ENCODE peak calls at places on chromosome 5, in eight cellular contexts. S, D, L, Z, G, T, J and V are unnamed samples.
A peak's percentile ranks its signal among the peaks of the same experiment; 100 is the strongest.

GRCh38 chr5:172690258-172691075 is 49.4 kb downstream of the NEURL1B start:
- DNase-seq in S (no peak), D (no peak), L (no peak), Z (no peak), G (no peak), T (no peak), J (no peak), V (no peak)

GRCh38 chr5:56833325-56833724 is 18.0 kb downstream of the MAP3K1 start:
- DNase-seq in S (no peak), D (no peak), L (no peak), Z (no peak), G (no peak), T (no peak), J (no peak), V (no peak)

GRCh38 chr5:113487779-113488644 is at the start of gene MCC:
- DNase-seq in S (peak; percentile 48), D (peak; percentile 73), L (peak; percentile 86), Z (peak; percentile 83), G (peak; percentile 50), T (peak; percentile 81), J (peak; percentile 89), V (peak; percentile 86)

GRCh38 chr5:96699186-96699820 is 37.1 kb downstream of the CAST start:
- DNase-seq in S (no peak), D (no peak), L (peak; percentile 34), Z (peak; percentile 51), G (no peak), T (no peak), J (peak; percentile 34), V (no peak)

GRCh38 chr5:172450861-172451695 is 3.2 kb downstream of the SH3PXD2B start:
- DNase-seq in S (no peak), D (no peak), L (peak; percentile 70), Z (peak; percentile 61), G (no peak), T (no peak), J (peak; percentile 30), V (no peak)

GRCh38 chr5:179325296-179326031 is 19.8 kb downstream of the ADAMTS2 start:
- DNase-seq in S (peak; percentile 37), D (peak; percentile 45), L (no peak), Z (no peak), G (no peak), T (no peak), J (no peak), V (no peak)

GRCh38 chr5:65395526-65396155 is 86.1 kb downstream of the ADAMTS6 start:
- DNase-seq in S (no peak), D (no peak), L (no peak), Z (no peak), G (no peak), T (no peak), J (no peak), V (no peak)

GRCh38 chr5:7754997-7755596 is 95.8 kb downstream of the CFAP90 start:
- DNase-seq in S (no peak), D (peak; percentile 66), L (peak; percentile 19), Z (peak; percentile 45), G (no peak), T (no peak), J (peak; percentile 12), V (peak; percentile 25)

GRCh38 chr5:172741206-172741582 is 29.8 kb downstream of the DUSP1 start:
- DNase-seq in S (no peak), D (no peak), L (no peak), Z (no peak), G (no peak), T (no peak), J (no peak), V (no peak)

GRCh38 chr5:53253421-53253871 is 143.9 kb upstream of the MOCS2 start:
- DNase-seq in S (no peak), D (no peak), L (peak; percentile 90), Z (no peak), G (no peak), T (peak; percentile 13), J (peak; percentile 78), V (no peak)

GRCh38 chr5:136053336-136054121 is 24.7 kb downstream of the TGFBI start:
- DNase-seq in S (peak; percentile 89), D (no peak), L (peak; percentile 94), Z (no peak), G (peak; percentile 76), T (peak; percentile 56), J (peak; percentile 97), V (no peak)

GRCh38 chr5:142032747-142033631 is 20.2 kb upstream of the GNPDA1 start:
- DNase-seq in S (no peak), D (no peak), L (no peak), Z (no peak), G (no peak), T (no peak), J (no peak), V (no peak)

GRCh38 chr5:98110270-98110669 is 663.2 kb upstream of the RGMB start:
- DNase-seq in S (no peak), D (no peak), L (peak; percentile 82), Z (peak; percentile 22), G (no peak), T (no peak), J (peak; percentile 87), V (no peak)

GRCh38 chr5:148830220-148830619 is 3.8 kb downstream of the ADRB2 start:
- DNase-seq in S (no peak), D (no peak), L (no peak), Z (no peak), G (no peak), T (no peak), J (no peak), V (no peak)

GRCh38 chr5:126365446-126366198 is 57.6 kb upstream of the GRAMD2B start:
- DNase-seq in S (peak; percentile 71), D (no peak), L (no peak), Z (no peak), G (no peak), T (no peak), J (no peak), V (no peak)

GRCh38 chr5:103510851-103511553 is 51.6 kb downstream of the NUDT12 start:
- DNase-seq in S (no peak), D (no peak), L (no peak), Z (no peak), G (no peak), T (peak; percentile 5), J (no peak), V (no peak)

GRCh38 chr5:7714119-7714518 is 136.8 kb downstream of the CFAP90 start:
- DNase-seq in S (no peak), D (no peak), L (peak; percentile 4), Z (no peak), G (no peak), T (peak; percentile 35), J (no peak), V (no peak)

GRCh38 chr5:9924614-9925013 is 294.5 kb upstream of the TAS2R1 start:
- DNase-seq in S (no peak), D (no peak), L (peak; percentile 97), Z (no peak), G (no peak), T (peak; percentile 88), J (peak; percentile 95), V (no peak)

GRCh38 chr5:9919306-9920030 is 289.3 kb upstream of the TAS2R1 start:
- DNase-seq in S (no peak), D (no peak), L (no peak), Z (no peak), G (no peak), T (no peak), J (no peak), V (no peak)

GRCh38 chr5:9920696-9921095 is 290.5 kb upstream of the TAS2R1 start:
- DNase-seq in S (no peak), D (no peak), L (no peak), Z (no peak), G (no peak), T (no peak), J (no peak), V (no peak)

GRCh38 chr5:9927106-9927505 is 297.0 kb upstream of the TAS2R1 start:
- DNase-seq in S (no peak), D (no peak), L (peak; percentile 47), Z (no peak), G (no peak), T (no peak), J (peak; percentile 52), V (no peak)

DNA sequence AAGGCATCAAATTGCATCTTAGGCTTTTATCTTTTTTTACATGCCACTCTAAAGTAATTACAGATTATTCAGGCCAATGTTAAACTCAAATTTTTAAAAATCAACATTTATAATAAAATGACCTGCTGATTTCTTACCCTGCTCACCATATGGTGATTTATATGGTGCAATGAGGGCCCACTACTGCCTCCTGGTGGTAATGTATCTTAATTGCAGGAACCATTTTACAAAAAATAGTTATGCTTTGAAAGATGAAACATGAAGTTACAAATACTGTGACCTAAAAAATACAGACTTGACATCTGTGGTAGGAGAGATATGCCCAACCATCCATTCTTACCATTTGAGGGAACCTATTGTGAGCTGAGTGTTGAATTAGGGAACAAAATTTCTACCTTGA is 292.6 kb upstream of the TAS2R1 start:
- DNase-seq in S (no peak), D (no peak), L (no peak), Z (no peak), G (no peak), T (no peak), J (no peak), V (no peak)
- TF ChIP-seq CTCF in S (no peak), D (no peak), L (peak; percentile 43), Z (peak; percentile 45), G (no peak), T (peak; percentile 17), J (peak; percentile 72), V (peak; percentile 11)

GRCh38 chr5:108729306-108729645 is 18.4 kb upstream of the FER start:
- DNase-seq in S (no peak), D (no peak), L (no peak), Z (peak; percentile 15), G (no peak), T (no peak), J (no peak), V (no peak)

GRCh38 chr5:108728566-108729305 is 19.0 kb upstream of the FER start:
- DNase-seq in S (no peak), D (no peak), L (no peak), Z (no peak), G (no peak), T (no peak), J (no peak), V (no peak)

GRCh38 chr5:108727639-108728565 is 19.8 kb upstream of the FER start:
- DNase-seq in S (peak; percentile 93), D (peak; percentile 94), L (peak; percentile 90), Z (peak; percentile 92), G (peak; percentile 89), T (peak; percentile 72), J (peak; percentile 89), V (peak; percentile 86)

GRCh38 chr5:108727154-108727638 is 20.5 kb upstream of the FER start:
- DNase-seq in S (no peak), D (no peak), L (peak; percentile 39), Z (no peak), G (peak; percentile 57), T (no peak), J (peak; percentile 0), V (no peak)

GRCh38 chr5:108726446-108727091 is 21.1 kb upstream of the FER start:
- DNase-seq in S (no peak), D (no peak), L (no peak), Z (no peak), G (no peak), T (no peak), J (no peak), V (no peak)
- TF ChIP-seq CTCF in S (no peak), D (no peak), L (no peak), Z (no peak), G (no peak), T (no peak), J (no peak), V (no peak)

GRCh38 chr5:76016258-76016657 is 66.9 kb upstream of the SV2C start:
- DNase-seq in S (no peak), D (no peak), L (no peak), Z (peak; percentile 4), G (no peak), T (no peak), J (no peak), V (no peak)
- TF ChIP-seq CTCF in S (no peak), D (no peak), L (peak; percentile 5), Z (peak; percentile 32), G (no peak), T (no peak), J (no peak), V (peak; percentile 10)

GRCh38 chr5:153974131-153974812 is 64.4 kb downstream of the FAM114A2 start:
- DNase-seq in S (no peak), D (no peak), L (peak; percentile 69), Z (peak; percentile 57), G (no peak), T (peak; percentile 24), J (peak; percentile 47), V (no peak)
- TF ChIP-seq CTCF in S (peak; percentile 63), D (peak; percentile 34), L (peak; percentile 77), Z (peak; percentile 75), G (no peak), T (peak; percentile 77), J (peak; percentile 86), V (peak; percentile 79)